ENCODE peak calls at places on chromosomes 7 and 10, in seven cellular contexts. G, K, H, E, W, U and P are unnamed samples.
A peak's percentile ranks its signal among the peaks of the same experiment; 100 is the strongest.

GRCh38 chr7:70583965-70584883 is 547.7 kb upstream of the GALNT17 start:
- DNase-seq in G (no peak), K (peak; percentile 53), H (no peak), E (no peak), W (no peak), U (no peak), P (no peak)

GRCh38 chr10:91420868-91421267 is 10.7 kb downstream of the HECTD2 start:
- DNase-seq in G (peak; percentile 67), K (no peak), H (no peak), E (peak; percentile 41), W (no peak), U (no peak), P (peak; percentile 53)

GRCh38 chr7:77425151-77426051 is 9.3 kb upstream of the GSAP start:
- DNase-seq in G (peak; percentile 81), K (peak; percentile 79), H (peak; percentile 64), E (peak; percentile 93), W (no peak), U (no peak), P (peak; percentile 32)

GRCh38 chr10:114286971-114287370 is 47.9 kb downstream of the VWA2 start:
- DNase-seq in G (no peak), K (no peak), H (no peak), E (no peak), W (no peak), U (no peak), P (no peak)

GRCh38 chr7:96598421-96598820 is 111.2 kb downstream of the SEM1 start:
- DNase-seq in G (no peak), K (no peak), H (no peak), E (no peak), W (no peak), U (no peak), P (no peak)

GRCh38 chr7:1975179-1975578 is 257.6 kb downstream of the MAD1L1 start:
- DNase-seq in G (no peak), K (no peak), H (no peak), E (no peak), W (no peak), U (no peak), P (no peak)

GRCh38 chr10:120403109-120403508 is 53.9 kb upstream of the PLPP4 start:
- DNase-seq in G (no peak), K (no peak), H (no peak), E (no peak), W (no peak), U (no peak), P (no peak)

GRCh38 chr10:1531883-1532597 is 205.3 kb downstream of the ADARB2 start:
- DNase-seq in G (no peak), K (no peak), H (no peak), E (no peak), W (no peak), U (no peak), P (no peak)

GRCh38 chr7:11557627-11558026 is 274.4 kb downstream of the THSD7A start:
- DNase-seq in G (peak; percentile 61), K (peak; percentile 84), H (peak; percentile 23), E (peak; percentile 30), W (peak; percentile 29), U (peak; percentile 76), P (no peak)

GRCh38 chr7:159118220-159118595 is 26.5 kb downstream of the VIPR2 start:
- DNase-seq in G (no peak), K (no peak), H (no peak), E (no peak), W (no peak), U (no peak), P (no peak)

GRCh38 chr7:159118623-159119022 is 26.0 kb downstream of the VIPR2 start:
- DNase-seq in G (no peak), K (peak; percentile 34), H (no peak), E (no peak), W (no peak), U (no peak), P (no peak)

GRCh38 chr7:159119026-159119741 is 25.5 kb downstream of the VIPR2 start:
- DNase-seq in G (no peak), K (peak; percentile 29), H (no peak), E (no peak), W (no peak), U (no peak), P (no peak)

GRCh38 chr7:159116581-159117339 is 27.9 kb downstream of the VIPR2 start:
- DNase-seq in G (no peak), K (peak; percentile 55), H (no peak), E (no peak), W (no peak), U (no peak), P (no peak)

GRCh38 chr7:159117366-159118219 is 27.1 kb downstream of the VIPR2 start:
- DNase-seq in G (no peak), K (peak; percentile 48), H (no peak), E (no peak), W (no peak), U (no peak), P (no peak)
- H3K9ac ChIP-seq in G (no peak overlapping the region), K (no peak overlapping the region), H (peak overlapping the region; percentile 0), E (no peak overlapping the region), W (no peak overlapping the region), U (no peak overlapping the region), P (no peak overlapping the region)

GRCh38 chr7:12708314-12708713 is 20.9 kb downstream of the ARL4A start:
- DNase-seq in G (no peak), K (no peak), H (no peak), E (no peak), W (no peak), U (no peak), P (no peak)

GRCh38 chr7:12711124-12711523 is 23.7 kb downstream of the ARL4A start:
- DNase-seq in G (no peak), K (no peak), H (no peak), E (no peak), W (peak; percentile 49), U (no peak), P (no peak)

GRCh38 chr7:12712236-12712635 is 24.8 kb downstream of the ARL4A start:
- DNase-seq in G (no peak), K (no peak), H (no peak), E (no peak), W (no peak), U (no peak), P (no peak)

GRCh38 chr7:12706900-12707536 is 19.6 kb downstream of the ARL4A start:
- DNase-seq in G (peak; percentile 52), K (no peak), H (no peak), E (peak; percentile 71), W (no peak), U (no peak), P (peak; percentile 36)

GRCh38 chr7:12709731-12710502 is 22.5 kb downstream of the ARL4A start:
- DNase-seq in G (peak; percentile 38), K (no peak), H (no peak), E (no peak), W (no peak), U (no peak), P (peak; percentile 73)
- H3K36me3 ChIP-seq in G (no peaks in the 10 kb centered on the region), K (no peaks in the 10 kb centered on the region), H (no peaks in the 10 kb centered on the region), E (no peaks in the 10 kb centered on the region), W (no peaks in the 10 kb centered on the region), U (no peaks in the 10 kb centered on the region), P (no peaks in the 10 kb centered on the region)

GRCh38 chr10:46556515-46557318 is at the start of gene GPRIN2:
- DNase-seq in G (no peak), K (peak; percentile 92), H (peak; percentile 69), E (no peak), W (peak; percentile 86), U (no peak), P (no peak)

GRCh38 chr10:46555366-46555712 is 1.1 kb downstream of the GPRIN2 start:
- DNase-seq in G (no peak), K (peak; percentile 68), H (no peak), E (no peak), W (peak; percentile 29), U (no peak), P (no peak)

GRCh38 chr10:46557319-46558140 is 1.1 kb upstream of the GPRIN2 start:
- DNase-seq in G (no peak), K (peak; percentile 81), H (no peak), E (no peak), W (peak; percentile 41), U (no peak), P (no peak)

GRCh38 chr10:46554166-46554781 is 2.2 kb downstream of the GPRIN2 start:
- DNase-seq in G (no peak), K (peak; percentile 35), H (no peak), E (no peak), W (no peak), U (no peak), P (no peak)

DNA sequence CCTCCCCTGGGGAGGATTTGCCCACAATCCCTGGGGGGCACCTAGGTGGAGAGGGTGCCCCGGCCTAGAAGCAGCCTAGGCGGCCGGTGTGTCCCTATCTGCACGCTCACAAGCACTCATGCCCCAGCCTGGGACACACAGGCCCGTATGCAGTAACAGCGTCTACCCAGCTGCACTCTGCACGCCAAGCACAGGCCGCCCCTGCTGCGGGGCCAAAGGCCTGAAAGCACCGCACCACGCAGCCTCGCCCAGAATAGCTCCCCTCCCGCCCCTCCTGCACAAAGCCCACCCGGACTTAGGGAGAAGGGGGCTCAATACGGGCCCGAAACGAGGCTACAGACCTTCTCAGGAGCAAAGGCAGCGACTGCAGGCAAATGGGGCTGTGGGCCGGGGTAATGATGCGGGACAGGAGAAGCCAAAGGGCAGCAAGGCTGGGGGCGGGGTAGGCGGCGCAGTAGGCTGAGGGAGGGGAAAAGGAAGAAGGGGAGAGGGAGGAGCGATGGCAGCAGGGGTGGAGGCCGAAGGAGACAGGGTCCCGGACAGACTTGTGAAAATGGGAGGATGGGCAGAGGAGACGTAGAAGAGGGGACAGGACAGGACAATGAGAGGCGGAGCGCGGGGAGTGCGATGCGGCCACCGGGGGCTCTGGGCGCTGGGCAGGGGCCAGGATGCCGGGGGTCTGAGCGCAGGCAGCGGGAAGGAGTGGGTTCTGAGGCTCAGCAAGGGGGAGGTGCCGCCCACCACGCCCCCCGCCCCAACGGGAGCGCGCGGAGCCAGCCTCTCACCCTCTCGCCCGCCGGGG is 544 bp downstream of the GPRIN2 start:
- DNase-seq in G (no peak), K (peak; percentile 96), H (peak; percentile 68), E (no peak), W (peak; percentile 76), U (no peak), P (no peak)
- H3K9ac ChIP-seq in G (no peak overlapping the region), K (no peak overlapping the region), H (peak overlapping the region; percentile 93), E (no peak overlapping the region), W (peak overlapping the region; percentile 85), U (no peak overlapping the region), P (no peak overlapping the region)

GRCh38 chr7:155310425-155311114 is 12.9 kb downstream of the INSIG1 start:
- DNase-seq in G (no peak), K (no peak), H (no peak), E (no peak), W (no peak), U (no peak), P (no peak)

GRCh38 chr7:155306677-155307470 is 9.2 kb downstream of the INSIG1 start:
- DNase-seq in G (no peak), K (no peak), H (no peak), E (peak; percentile 92), W (no peak), U (no peak), P (no peak)

GRCh38 chr7:155312108-155312507 is 14.4 kb downstream of the INSIG1 start:
- DNase-seq in G (no peak), K (no peak), H (no peak), E (no peak), W (no peak), U (no peak), P (no peak)

GRCh38 chr7:155308330-155309020 is 10.8 kb downstream of the INSIG1 start:
- DNase-seq in G (no peak), K (no peak), H (no peak), E (no peak), W (no peak), U (no peak), P (no peak)

DNA sequence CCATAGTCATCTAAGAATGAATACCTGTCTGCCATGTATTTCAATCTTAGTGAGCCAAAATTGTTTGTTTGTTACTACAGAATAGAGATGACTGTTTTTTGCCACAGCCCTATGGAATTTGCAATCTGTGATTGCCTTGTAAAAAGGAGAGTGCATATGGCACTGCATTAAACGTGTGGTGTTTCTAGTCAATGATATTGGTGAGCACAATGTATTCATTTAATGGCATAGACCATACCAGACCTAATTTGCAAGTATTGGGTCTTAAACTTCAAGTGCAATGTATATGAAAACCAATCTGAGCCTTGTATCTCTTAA is 11.3 kb downstream of the INSIG1 start:
- DNase-seq in G (no peak), K (no peak), H (no peak), E (no peak), W (no peak), U (no peak), P (no peak)
- H3K36me3 ChIP-seq in G (peaks cover 19% of the 10 kb centered on the region), K (peaks cover 53% of the 10 kb centered on the region), H (peaks cover 33% of the 10 kb centered on the region), E (peaks cover 42% of the 10 kb centered on the region), W (peaks cover 4% of the 10 kb centered on the region), U (peaks cover 53% of the 10 kb centered on the region), P (peaks cover 66% of the 10 kb centered on the region)